ENCODE peak calls at places on chromosomes 4 and X, in five cellular contexts. One of them, this sample, is unnamed.

GRCh38 chr4:180827193-180827592 is 1416.0 kb upstream of the TENM3 start:
- DNase-seq in NCI-H2081: no peak
- DNase-seq in stromal cell of bone marrow: peak; percentile 14
- DNase-seq in stimulated activated CD4-positive, alpha-beta T cell treated with anti-CD3 and anti-CD28 coated beads, Interleukin-2, amount 100 ng/mL, for 24 hours: no peak
- DNase-seq in NCI-H2029: peak; percentile 16
- DNase-seq in this sample: no peak

GRCh38 chr4:4225915-4226605 is 669 bp downstream of the OTOP1 start:
- DNase-seq in stimulated activated CD4-positive, alpha-beta T cell treated with anti-CD3 and anti-CD28 coated beads, Interleukin-2, amount 100 ng/mL, for 24 hours: no peak
- DNase-seq in NCI-H2081: no peak
- DNase-seq in stromal cell of bone marrow: no peak
- DNase-seq in NCI-H2029: no peak
- DNase-seq in this sample: no peak

GRCh38 chr4:143019351-143019750 is 165.4 kb upstream of the USP38 start:
- DNase-seq in NCI-H2029: no peak
- DNase-seq in stimulated activated CD4-positive, alpha-beta T cell treated with anti-CD3 and anti-CD28 coated beads, Interleukin-2, amount 100 ng/mL, for 24 hours: no peak
- DNase-seq in NCI-H2081: no peak
- DNase-seq in stromal cell of bone marrow: no peak
- DNase-seq in this sample: no peak

GRCh38 chrX:47264507-47265173 is 31.8 kb downstream of the USP11 start:
- DNase-seq in NCI-H2029: no peak
- DNase-seq in stimulated activated CD4-positive, alpha-beta T cell treated with anti-CD3 and anti-CD28 coated beads, Interleukin-2, amount 100 ng/mL, for 24 hours: peak; percentile 3
- DNase-seq in stromal cell of bone marrow: no peak
- DNase-seq in NCI-H2081: no peak
- DNase-seq in this sample: no peak

GRCh38 chr4:86720508-86721068 is 126.5 kb downstream of the PTPN13 start:
- DNase-seq in stromal cell of bone marrow: peak; percentile 38
- DNase-seq in stimulated activated CD4-positive, alpha-beta T cell treated with anti-CD3 and anti-CD28 coated beads, Interleukin-2, amount 100 ng/mL, for 24 hours: no peak
- DNase-seq in NCI-H2081: no peak
- DNase-seq in NCI-H2029: no peak
- DNase-seq in this sample: no peak

GRCh38 chr4:45155081-45155777 is 428.9 kb upstream of the GNPDA2 start:
- DNase-seq in NCI-H2029: no peak
- DNase-seq in stromal cell of bone marrow: peak; percentile 9
- DNase-seq in stimulated activated CD4-positive, alpha-beta T cell treated with anti-CD3 and anti-CD28 coated beads, Interleukin-2, amount 100 ng/mL, for 24 hours: no peak
- DNase-seq in NCI-H2081: no peak
- DNase-seq in this sample: no peak

GRCh38 chr4:151801547-151802516 is 41.0 kb upstream of the GATB start:
- DNase-seq in NCI-H2029: peak; percentile 11
- DNase-seq in stromal cell of bone marrow: peak; percentile 19
- DNase-seq in stimulated activated CD4-positive, alpha-beta T cell treated with anti-CD3 and anti-CD28 coated beads, Interleukin-2, amount 100 ng/mL, for 24 hours: peak; percentile 75
- DNase-seq in NCI-H2081: no peak
- DNase-seq in this sample: peak; percentile 85

GRCh38 chrX:154308108-154308946 is 12.7 kb downstream of the TKTL1 start:
- DNase-seq in stimulated activated CD4-positive, alpha-beta T cell treated with anti-CD3 and anti-CD28 coated beads, Interleukin-2, amount 100 ng/mL, for 24 hours: peak; percentile 84
- DNase-seq in stromal cell of bone marrow: no peak
- DNase-seq in NCI-H2081: peak; percentile 7
- DNase-seq in NCI-H2029: no peak
- DNase-seq in this sample: peak; percentile 89

GRCh38 chrX:27889878-27890277 is 82.1 kb downstream of the MAGEB10 start:
- DNase-seq in stromal cell of bone marrow: no peak
- DNase-seq in NCI-H2029: no peak
- DNase-seq in stimulated activated CD4-positive, alpha-beta T cell treated with anti-CD3 and anti-CD28 coated beads, Interleukin-2, amount 100 ng/mL, for 24 hours: no peak
- DNase-seq in NCI-H2081: no peak
- DNase-seq in this sample: no peak

GRCh38 chrX:129875669-129876068 is 30.3 kb upstream of the UTP14A start:
- DNase-seq in NCI-H2081: no peak
- DNase-seq in NCI-H2029: no peak
- DNase-seq in stromal cell of bone marrow: peak; percentile 65
- DNase-seq in stimulated activated CD4-positive, alpha-beta T cell treated with anti-CD3 and anti-CD28 coated beads, Interleukin-2, amount 100 ng/mL, for 24 hours: no peak
- DNase-seq in this sample: no peak

This sample was measured in activated effector memory CD4-positive, alpha-beta T cell treated with anti-CD3 and anti-CD28 coated beads, Interleukin-2, amount 50 U/mL, for 16 hours.